ENCODE peak calls at places on chromosomes 4 and X, in six cellular contexts. One of them, this sample, is unnamed.

GRCh38 chr4:138948918-138949317 is 66.7 kb upstream of the NOCT start:
- DNase-seq in dorsolateral prefrontal cortex: no peak
- DNase-seq in effector memory CD4-positive, alpha-beta T cell: no peak
- DNase-seq in naive thymus-derived CD4-positive, alpha-beta T cell: no peak
- DNase-seq in cardiac muscle cell: no peak
- DNase-seq in aorta: no peak
- DNase-seq in this sample: no peak

GRCh38 chrX:116607766-116608165 is 145.0 kb upstream of the CT83 start:
- DNase-seq in dorsolateral prefrontal cortex: no peak
- DNase-seq in effector memory CD4-positive, alpha-beta T cell: no peak
- DNase-seq in naive thymus-derived CD4-positive, alpha-beta T cell: no peak
- DNase-seq in cardiac muscle cell: no peak
- DNase-seq in aorta: no peak
- DNase-seq in this sample: no peak

GRCh38 chr4:108533245-108533844 is 87.0 kb upstream of the RPL34 start:
- DNase-seq in dorsolateral prefrontal cortex: no peak
- DNase-seq in effector memory CD4-positive, alpha-beta T cell: no peak
- DNase-seq in naive thymus-derived CD4-positive, alpha-beta T cell: no peak
- DNase-seq in cardiac muscle cell: peak; percentile 35
- DNase-seq in aorta: no peak
- DNase-seq in this sample: no peak

GRCh38 chrX:14354541-14354940 is 174.8 kb upstream of the GLRA2 start:
- DNase-seq in dorsolateral prefrontal cortex: no peak
- DNase-seq in effector memory CD4-positive, alpha-beta T cell: no peak
- DNase-seq in naive thymus-derived CD4-positive, alpha-beta T cell: no peak
- DNase-seq in cardiac muscle cell: no peak
- DNase-seq in aorta: no peak
- DNase-seq in this sample: no peak

GRCh38 chr4:66949424-66949823 is 595.9 kb downstream of the CENPC start:
- DNase-seq in dorsolateral prefrontal cortex: no peak
- DNase-seq in effector memory CD4-positive, alpha-beta T cell: no peak
- DNase-seq in naive thymus-derived CD4-positive, alpha-beta T cell: no peak
- DNase-seq in cardiac muscle cell: no peak
- DNase-seq in aorta: no peak
- DNase-seq in this sample: no peak

GRCh38 chr4:103754844-103755243 is 35.1 kb upstream of the TACR3 start:
- DNase-seq in dorsolateral prefrontal cortex: no peak
- DNase-seq in effector memory CD4-positive, alpha-beta T cell: no peak
- DNase-seq in naive thymus-derived CD4-positive, alpha-beta T cell: no peak
- DNase-seq in cardiac muscle cell: no peak
- DNase-seq in aorta: no peak
- DNase-seq in this sample: no peak

GRCh38 chr4:92236907-92237306 is 66.9 kb upstream of the GRID2 start:
- DNase-seq in dorsolateral prefrontal cortex: no peak
- DNase-seq in effector memory CD4-positive, alpha-beta T cell: no peak
- DNase-seq in naive thymus-derived CD4-positive, alpha-beta T cell: no peak
- DNase-seq in cardiac muscle cell: peak; percentile 70
- DNase-seq in aorta: no peak
- DNase-seq in this sample: no peak

GRCh38 chrX:13411496-13412207 is 91.8 kb upstream of the ATXN3L start:
- DNase-seq in dorsolateral prefrontal cortex: no peak
- DNase-seq in effector memory CD4-positive, alpha-beta T cell: no peak
- DNase-seq in naive thymus-derived CD4-positive, alpha-beta T cell: no peak
- DNase-seq in cardiac muscle cell: no peak
- DNase-seq in aorta: no peak
- DNase-seq in this sample: no peak

GRCh38 chr4:106444557-106444956 is 76.0 kb upstream of the GIMD1 start:
- DNase-seq in dorsolateral prefrontal cortex: no peak
- DNase-seq in effector memory CD4-positive, alpha-beta T cell: no peak
- DNase-seq in naive thymus-derived CD4-positive, alpha-beta T cell: no peak
- DNase-seq in cardiac muscle cell: no peak
- DNase-seq in aorta: no peak
- DNase-seq in this sample: no peak

GRCh38 chr4:6965329-6965728 is 55.7 kb downstream of the TBC1D14 start:
- DNase-seq in dorsolateral prefrontal cortex: no peak
- DNase-seq in effector memory CD4-positive, alpha-beta T cell: no peak
- DNase-seq in naive thymus-derived CD4-positive, alpha-beta T cell: no peak
- DNase-seq in cardiac muscle cell: no peak
- DNase-seq in aorta: no peak
- DNase-seq in this sample: no peak

GRCh38 chrX:71941771-71942170 is 31.1 kb downstream of the NHSL2 start:
- DNase-seq in dorsolateral prefrontal cortex: no peak
- DNase-seq in effector memory CD4-positive, alpha-beta T cell: no peak
- DNase-seq in naive thymus-derived CD4-positive, alpha-beta T cell: no peak
- DNase-seq in cardiac muscle cell: peak; percentile 80
- DNase-seq in aorta: no peak
- DNase-seq in this sample: no peak

GRCh38 chr4:81424336-81424735 is 47.4 kb downstream of the RASGEF1B start:
- DNase-seq in dorsolateral prefrontal cortex: no peak
- DNase-seq in effector memory CD4-positive, alpha-beta T cell: no peak
- DNase-seq in naive thymus-derived CD4-positive, alpha-beta T cell: no peak
- DNase-seq in cardiac muscle cell: no peak
- DNase-seq in aorta: no peak
- DNase-seq in this sample: no peak

GRCh38 chr4:81422591-81422990 is 49.1 kb downstream of the RASGEF1B start:
- DNase-seq in dorsolateral prefrontal cortex: no peak
- DNase-seq in effector memory CD4-positive, alpha-beta T cell: no peak
- DNase-seq in naive thymus-derived CD4-positive, alpha-beta T cell: no peak
- DNase-seq in cardiac muscle cell: no peak
- DNase-seq in aorta: no peak
- DNase-seq in this sample: no peak

GRCh38 chr4:81418572-81418971 is 53.1 kb downstream of the RASGEF1B start:
- DNase-seq in dorsolateral prefrontal cortex: no peak
- DNase-seq in effector memory CD4-positive, alpha-beta T cell: no peak
- DNase-seq in naive thymus-derived CD4-positive, alpha-beta T cell: no peak
- DNase-seq in cardiac muscle cell: no peak
- DNase-seq in aorta: no peak
- DNase-seq in this sample: no peak

GRCh38 chr4:81425087-81425486 is 46.6 kb downstream of the RASGEF1B start:
- DNase-seq in dorsolateral prefrontal cortex: no peak
- DNase-seq in effector memory CD4-positive, alpha-beta T cell: no peak
- DNase-seq in naive thymus-derived CD4-positive, alpha-beta T cell: no peak
- DNase-seq in cardiac muscle cell: no peak
- DNase-seq in aorta: no peak
- DNase-seq in this sample: no peak

GRCh38 chr4:81421346-81422218 is 50.1 kb downstream of the RASGEF1B start:
- DNase-seq in dorsolateral prefrontal cortex: no peak
- DNase-seq in effector memory CD4-positive, alpha-beta T cell: no peak
- DNase-seq in naive thymus-derived CD4-positive, alpha-beta T cell: no peak
- DNase-seq in cardiac muscle cell: peak; percentile 68
- DNase-seq in aorta: no peak
- DNase-seq in this sample: no peak
- H3K27ac ChIP-seq in dorsolateral prefrontal cortex: peak overlapping the region; percentile 57
- H3K27ac ChIP-seq in effector memory CD4-positive, alpha-beta T cell: no peak overlapping the region
- H3K27ac ChIP-seq in naive thymus-derived CD4-positive, alpha-beta T cell: no peak overlapping the region
- H3K27ac ChIP-seq in cardiac muscle cell: no peak overlapping the region
- H3K27ac ChIP-seq in aorta: no peak overlapping the region
- H3K27ac ChIP-seq in this sample: no peak overlapping the region

DNA sequence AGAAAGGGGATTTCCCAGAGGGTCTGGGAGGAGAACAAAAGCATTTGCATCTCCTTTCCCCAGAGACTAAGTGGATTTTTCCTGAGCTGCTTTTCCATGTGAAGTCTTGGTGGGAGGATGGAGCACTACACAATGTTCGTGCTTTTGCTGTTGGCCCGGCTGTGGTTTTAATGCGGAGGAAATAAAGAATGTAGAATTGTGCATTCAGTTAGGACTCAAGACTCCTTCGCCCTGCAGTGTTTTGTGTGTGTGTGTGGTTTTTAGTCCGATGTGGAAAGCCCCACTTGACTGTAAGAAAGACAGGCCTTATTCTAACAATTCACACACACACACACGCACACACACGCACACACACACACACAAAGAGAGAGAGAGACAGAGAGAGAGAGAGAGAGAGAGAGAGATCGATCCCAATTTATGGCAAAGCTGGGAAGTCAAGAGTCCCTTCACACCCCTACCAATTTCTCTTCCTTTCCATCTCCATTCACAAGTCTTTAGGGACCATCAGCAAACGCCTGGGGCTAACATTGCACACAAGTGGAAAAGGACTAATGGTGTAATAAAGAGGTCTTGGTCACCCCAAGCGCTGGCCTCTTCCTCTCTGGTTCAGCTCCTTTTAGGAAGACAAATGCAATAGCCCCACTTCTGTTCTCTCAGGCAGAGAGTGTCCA is 44.2 kb downstream of the CLDN34 start:
- DNase-seq in dorsolateral prefrontal cortex: no peak
- DNase-seq in effector memory CD4-positive, alpha-beta T cell: no peak
- DNase-seq in naive thymus-derived CD4-positive, alpha-beta T cell: peak; percentile 17
- DNase-seq in cardiac muscle cell: peak; percentile 70
- DNase-seq in aorta: no peak
- DNase-seq in this sample: peak; percentile 68
- H3K27ac ChIP-seq in dorsolateral prefrontal cortex: no peak overlapping the region
- H3K27ac ChIP-seq in effector memory CD4-positive, alpha-beta T cell: no peak overlapping the region
- H3K27ac ChIP-seq in naive thymus-derived CD4-positive, alpha-beta T cell: no peak overlapping the region
- H3K27ac ChIP-seq in cardiac muscle cell: no peak overlapping the region
- H3K27ac ChIP-seq in aorta: no peak overlapping the region
- H3K27ac ChIP-seq in this sample: no peak overlapping the region

GRCh38 chrX:46279925-46280313 is 265.3 kb downstream of the ZNF674 start:
- DNase-seq in dorsolateral prefrontal cortex: no peak
- DNase-seq in effector memory CD4-positive, alpha-beta T cell: no peak
- DNase-seq in naive thymus-derived CD4-positive, alpha-beta T cell: no peak
- DNase-seq in cardiac muscle cell: peak; percentile 20
- DNase-seq in aorta: no peak
- DNase-seq in this sample: no peak

GRCh38 chrX:46278591-46278990 is 266.6 kb downstream of the ZNF674 start:
- DNase-seq in dorsolateral prefrontal cortex: no peak
- DNase-seq in effector memory CD4-positive, alpha-beta T cell: no peak
- DNase-seq in naive thymus-derived CD4-positive, alpha-beta T cell: no peak
- DNase-seq in cardiac muscle cell: no peak
- DNase-seq in aorta: no peak
- DNase-seq in this sample: no peak

DNA sequence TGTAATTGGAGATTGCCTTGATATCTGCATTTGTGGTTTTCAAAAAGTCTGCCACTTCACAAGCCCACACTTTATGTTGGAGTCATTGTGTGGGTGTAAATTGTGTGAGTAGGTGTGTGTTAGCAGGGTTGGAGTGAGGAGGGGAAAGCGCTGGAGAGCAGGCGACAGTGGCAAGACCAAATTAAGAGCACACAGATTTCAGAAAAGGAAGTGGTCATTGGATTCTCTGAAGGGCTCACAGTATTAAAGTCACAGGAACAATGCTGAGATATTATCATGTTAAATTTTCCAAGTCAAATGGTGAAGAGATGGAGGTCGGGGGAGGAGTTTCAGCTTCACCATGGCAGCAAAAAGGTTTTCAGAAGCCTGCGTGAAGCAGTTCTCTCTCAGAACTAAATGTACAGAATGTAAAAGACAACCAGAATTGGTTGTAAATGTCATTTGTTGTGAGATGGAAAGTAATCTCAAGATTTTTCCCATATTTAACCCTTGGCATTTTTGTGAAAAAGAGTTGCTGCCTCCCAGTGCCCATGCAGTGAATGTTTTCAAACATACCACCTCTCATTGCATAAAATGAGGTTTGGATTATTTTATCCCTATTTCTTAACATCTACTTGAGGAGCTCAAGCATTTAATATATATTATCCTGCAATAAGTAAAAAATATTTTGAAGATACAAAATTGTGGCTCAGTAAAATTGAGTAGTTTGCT is 265.9 kb downstream of the ZNF674 start:
- DNase-seq in dorsolateral prefrontal cortex: no peak
- DNase-seq in effector memory CD4-positive, alpha-beta T cell: no peak
- DNase-seq in naive thymus-derived CD4-positive, alpha-beta T cell: no peak
- DNase-seq in cardiac muscle cell: peak; percentile 13
- DNase-seq in aorta: no peak
- DNase-seq in this sample: no peak
- H3K27ac ChIP-seq in dorsolateral prefrontal cortex: no peak overlapping the region
- H3K27ac ChIP-seq in effector memory CD4-positive, alpha-beta T cell: no peak overlapping the region
- H3K27ac ChIP-seq in naive thymus-derived CD4-positive, alpha-beta T cell: no peak overlapping the region
- H3K27ac ChIP-seq in cardiac muscle cell: no peak overlapping the region
- H3K27ac ChIP-seq in aorta: no peak overlapping the region
- H3K27ac ChIP-seq in this sample: no peak overlapping the region

GRCh38 chrX:150548251-150548650 is 20.2 kb upstream of the MTM1 start:
- DNase-seq in dorsolateral prefrontal cortex: no peak
- DNase-seq in effector memory CD4-positive, alpha-beta T cell: no peak
- DNase-seq in naive thymus-derived CD4-positive, alpha-beta T cell: no peak
- DNase-seq in cardiac muscle cell: no peak
- DNase-seq in aorta: no peak
- DNase-seq in this sample: no peak

GRCh38 chrX:150544835-150545790 is 23.3 kb upstream of the MTM1 start:
- DNase-seq in dorsolateral prefrontal cortex: no peak
- DNase-seq in effector memory CD4-positive, alpha-beta T cell: no peak
- DNase-seq in naive thymus-derived CD4-positive, alpha-beta T cell: no peak
- DNase-seq in cardiac muscle cell: peak; percentile 31
- DNase-seq in aorta: no peak
- DNase-seq in this sample: no peak

GRCh38 chrX:150546711-150547153 is 21.7 kb upstream of the MTM1 start:
- DNase-seq in dorsolateral prefrontal cortex: no peak
- DNase-seq in effector memory CD4-positive, alpha-beta T cell: peak; percentile 31
- DNase-seq in naive thymus-derived CD4-positive, alpha-beta T cell: peak; percentile 76
- DNase-seq in cardiac muscle cell: no peak
- DNase-seq in aorta: no peak
- DNase-seq in this sample: peak; percentile 62

GRCh38 chrX:150548684-150549083 is 19.7 kb upstream of the MTM1 start:
- DNase-seq in dorsolateral prefrontal cortex: no peak
- DNase-seq in effector memory CD4-positive, alpha-beta T cell: no peak
- DNase-seq in naive thymus-derived CD4-positive, alpha-beta T cell: no peak
- DNase-seq in cardiac muscle cell: no peak
- DNase-seq in aorta: no peak
- DNase-seq in this sample: no peak

DNA sequence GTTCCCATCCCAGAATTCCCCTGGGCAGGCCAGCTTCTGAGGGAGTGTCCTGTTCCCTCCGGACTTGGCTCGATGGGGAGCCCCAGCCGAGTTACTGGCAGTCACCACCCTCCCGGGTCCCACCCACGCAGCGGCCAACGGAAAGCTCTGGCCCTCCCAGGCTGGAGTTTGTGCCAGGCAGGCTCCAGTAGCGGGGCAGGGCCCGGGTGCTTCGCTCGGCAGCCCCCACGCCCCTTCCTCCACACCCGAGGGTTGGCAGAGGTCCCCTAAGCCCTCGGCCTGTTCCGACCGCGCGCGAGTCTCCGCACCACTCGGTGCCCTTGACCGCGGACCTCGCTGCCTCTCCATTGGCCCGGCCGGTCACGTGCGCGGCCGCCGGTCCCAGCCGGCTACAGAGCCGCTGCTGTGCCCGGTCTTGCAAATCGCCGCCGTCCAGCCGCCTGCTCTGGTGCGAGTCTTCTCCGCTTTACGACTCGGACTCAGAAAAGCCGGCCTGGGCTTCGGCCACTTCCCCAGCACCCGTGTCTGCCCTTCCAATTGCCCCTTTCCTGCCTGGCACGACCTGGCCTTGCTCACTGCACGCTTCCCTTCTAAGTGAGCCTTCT is 20.8 kb upstream of the MTM1 start:
- DNase-seq in dorsolateral prefrontal cortex: peak; percentile 72
- DNase-seq in effector memory CD4-positive, alpha-beta T cell: no peak
- DNase-seq in naive thymus-derived CD4-positive, alpha-beta T cell: no peak
- DNase-seq in cardiac muscle cell: peak; percentile 73
- DNase-seq in aorta: peak; percentile 91
- DNase-seq in this sample: no peak
- H3K27ac ChIP-seq in dorsolateral prefrontal cortex: peak overlapping the region; percentile 89
- H3K27ac ChIP-seq in effector memory CD4-positive, alpha-beta T cell: no peak overlapping the region
- H3K27ac ChIP-seq in naive thymus-derived CD4-positive, alpha-beta T cell: peak overlapping the region; percentile 14
- H3K27ac ChIP-seq in cardiac muscle cell: no peak overlapping the region
- H3K27ac ChIP-seq in aorta: no peak overlapping the region
- H3K27ac ChIP-seq in this sample: no peak overlapping the region

DNA sequence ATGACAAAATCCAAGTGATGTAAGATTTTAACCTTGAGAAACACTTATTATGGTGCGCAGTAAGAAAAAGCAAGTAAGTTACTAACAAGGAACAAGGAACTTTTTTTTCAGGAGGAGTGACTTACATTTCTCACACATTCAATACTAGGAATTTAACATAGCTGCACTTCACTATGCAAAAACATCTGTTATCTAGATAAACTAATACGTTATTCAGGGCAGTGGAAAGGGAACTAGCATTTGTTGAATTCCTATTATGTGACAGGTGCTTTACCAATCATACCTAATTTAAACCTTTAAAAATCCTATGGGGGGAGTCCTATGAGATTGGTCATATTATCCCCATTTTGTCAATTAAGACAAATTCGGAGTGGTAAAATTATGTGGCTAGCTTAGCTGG is 238.0 kb downstream of the NR3C2 start:
- DNase-seq in dorsolateral prefrontal cortex: no peak
- DNase-seq in effector memory CD4-positive, alpha-beta T cell: no peak
- DNase-seq in naive thymus-derived CD4-positive, alpha-beta T cell: no peak
- DNase-seq in cardiac muscle cell: no peak
- DNase-seq in aorta: no peak
- DNase-seq in this sample: no peak
- H3K27ac ChIP-seq in dorsolateral prefrontal cortex: peak overlapping the region; percentile 19
- H3K27ac ChIP-seq in effector memory CD4-positive, alpha-beta T cell: no peak overlapping the region
- H3K27ac ChIP-seq in naive thymus-derived CD4-positive, alpha-beta T cell: no peak overlapping the region
- H3K27ac ChIP-seq in cardiac muscle cell: peak overlapping the region; percentile 87
- H3K27ac ChIP-seq in aorta: no peak overlapping the region
- H3K27ac ChIP-seq in this sample: no peak overlapping the region